ENCODE peak calls at places on chromosomes 6 and 20, in ten cellular contexts. D, M, V, L, Y, A, N, T, C and O are unnamed samples.

GRCh38 chr6:155261146-155261900 is 2.5 kb upstream of the CLDN20 start:
- DNase-seq in D (no peak), M (no peak), V (no peak), L (no peak), Y (no peak), A (no peak), N (no peak), T (peak; percentile 37), C (no peak), O (no peak)

GRCh38 chr6:129105035-129105434 is 222.1 kb downstream of the LAMA2 start:
- DNase-seq in D (no peak), M (no peak), V (no peak), L (no peak), Y (no peak), A (no peak), N (no peak), T (no peak), C (no peak), O (no peak)

GRCh38 chr6:168964138-168964892 is 289.3 kb downstream of the THBS2 start:
- DNase-seq in D (no peak), M (no peak), V (no peak), L (no peak), Y (no peak), A (no peak), N (no peak), T (no peak), C (no peak), O (no peak)

GRCh38 chr6:158460602-158461092 is 99.2 kb upstream of the TMEM181 start:
- DNase-seq in D (no peak), M (no peak), V (no peak), L (no peak), Y (no peak), A (no peak), N (peak; percentile 78), T (no peak), C (no peak), O (no peak)

GRCh38 chr6:45822269-45822812 is 193.3 kb downstream of the CLIC5 start:
- DNase-seq in D (no peak), M (no peak), V (no peak), L (no peak), Y (no peak), A (no peak), N (no peak), T (no peak), C (no peak), O (no peak)

GRCh38 chr6:122289721-122290501 is 109.5 kb upstream of the HSF2 start:
- DNase-seq in D (no peak), M (no peak), V (peak; percentile 4), L (no peak), Y (no peak), A (no peak), N (no peak), T (no peak), C (no peak), O (no peak)

GRCh38 chr6:45617441-45617840 is 239.7 kb upstream of the SUPT3H start:
- DNase-seq in D (no peak), M (no peak), V (no peak), L (no peak), Y (no peak), A (no peak), N (no peak), T (no peak), C (no peak), O (no peak)

GRCh38 chr20:57596998-57597939 is 23.0 kb downstream of the ZBP1 start:
- DNase-seq in D (peak; percentile 79), M (peak; percentile 53), V (peak; percentile 85), L (peak; percentile 78), Y (no peak), A (peak; percentile 81), N (no peak), T (peak; percentile 72), C (no peak), O (peak; percentile 88)

GRCh38 chr20:38131588-38132121 is 33.4 kb downstream of the TGM2 start:
- DNase-seq in D (no peak), M (no peak), V (no peak), L (no peak), Y (no peak), A (no peak), N (no peak), T (no peak), C (peak; percentile 2), O (no peak)

GRCh38 chr6:48883116-48883515 is 579.9 kb downstream of the MMUT start:
- DNase-seq in D (no peak), M (no peak), V (no peak), L (no peak), Y (no peak), A (no peak), N (no peak), T (peak; percentile 2), C (no peak), O (no peak)

DNA sequence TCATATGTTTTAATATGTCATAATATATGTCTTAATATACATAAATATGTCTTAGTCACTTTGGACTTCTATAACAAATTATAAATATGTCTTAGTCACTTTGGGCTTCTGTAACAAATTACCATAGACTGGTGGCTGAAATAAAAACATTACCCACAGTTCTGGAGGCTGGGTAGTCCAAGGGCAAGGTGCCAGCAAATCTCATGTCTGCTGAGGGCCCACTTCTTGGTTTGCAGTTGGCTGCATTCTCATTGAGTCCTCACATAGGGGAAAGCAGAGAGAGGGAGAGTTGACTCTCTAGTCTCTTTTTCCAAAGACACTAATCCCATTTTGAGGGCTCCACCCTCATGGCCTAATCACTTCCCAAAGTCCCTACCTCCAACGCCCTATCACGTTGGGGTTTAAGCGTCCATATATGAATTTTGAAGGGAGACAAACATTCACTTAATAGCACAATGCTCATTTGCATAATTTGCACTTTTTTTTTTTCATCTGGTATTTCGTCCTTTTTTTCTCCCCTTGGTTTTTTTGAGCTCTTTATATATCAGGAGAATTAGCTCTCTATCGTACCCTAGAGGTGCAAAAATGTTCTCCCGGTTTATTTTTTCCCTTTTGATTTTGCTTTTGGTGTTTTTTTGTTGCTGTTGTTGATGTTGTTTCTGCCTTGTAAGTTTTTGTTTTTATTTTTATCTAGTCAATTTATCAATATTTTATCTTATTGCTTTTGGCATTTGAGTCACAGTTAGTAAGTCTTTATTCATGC is 266.4 kb downstream of the PLCB1 start:
- DNase-seq in D (no peak), M (no peak), V (no peak), L (no peak), Y (no peak), A (no peak), N (no peak), T (no peak), C (no peak), O (no peak)
- TF ChIP-seq CTCF in D (no peak), M (no peak), V (no peak), L (no peak), Y (no peak), A (no peak), N (no peak), T (no peak), C (peak; percentile 45), O (no peak)

DNA sequence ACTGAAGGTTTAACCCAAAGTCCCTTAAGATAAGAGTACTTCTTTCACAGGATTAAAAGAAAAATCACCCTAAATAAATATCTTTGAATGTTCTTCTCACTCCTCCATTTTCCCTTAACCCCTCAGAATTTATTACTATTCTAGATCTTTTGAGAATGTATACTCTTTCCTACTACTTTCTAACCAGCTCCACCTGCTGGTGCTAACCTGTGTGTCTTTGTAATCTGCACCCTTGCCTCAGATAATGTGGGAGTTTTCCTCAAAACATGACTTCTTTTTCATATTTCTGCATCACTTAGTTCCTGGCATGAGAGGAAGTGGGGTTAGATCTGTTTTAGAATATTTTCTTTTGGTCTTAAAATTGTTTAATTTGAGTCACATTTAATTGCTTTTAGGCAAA is 394.2 kb downstream of the BMP2 start:
- DNase-seq in D (no peak), M (no peak), V (peak; percentile 7), L (no peak), Y (no peak), A (peak; percentile 17), N (no peak), T (no peak), C (no peak), O (no peak)
- TF ChIP-seq CTCF in D (no peak), M (no peak), V (peak; percentile 46), L (no peak), Y (no peak), A (peak; percentile 31), N (peak; percentile 47), T (no peak), C (peak; percentile 74), O (no peak)

GRCh38 chr6:133290926-133291325 is 49.8 kb downstream of the EYA4 start:
- DNase-seq in D (no peak), M (no peak), V (no peak), L (no peak), Y (no peak), A (no peak), N (no peak), T (no peak), C (no peak), O (no peak)

GRCh38 chr6:133289733-133290306 is 48.7 kb downstream of the EYA4 start:
- DNase-seq in D (no peak), M (no peak), V (no peak), L (no peak), Y (no peak), A (no peak), N (no peak), T (no peak), C (no peak), O (no peak)

GRCh38 chr6:133291671-133292070 is 50.5 kb downstream of the EYA4 start:
- DNase-seq in D (no peak), M (no peak), V (no peak), L (no peak), Y (no peak), A (no peak), N (no peak), T (no peak), C (no peak), O (no peak)

GRCh38 chr6:133286765-133287164 is 45.6 kb downstream of the EYA4 start:
- DNase-seq in D (no peak), M (no peak), V (peak; percentile 23), L (no peak), Y (no peak), A (no peak), N (no peak), T (peak; percentile 11), C (no peak), O (no peak)

DNA sequence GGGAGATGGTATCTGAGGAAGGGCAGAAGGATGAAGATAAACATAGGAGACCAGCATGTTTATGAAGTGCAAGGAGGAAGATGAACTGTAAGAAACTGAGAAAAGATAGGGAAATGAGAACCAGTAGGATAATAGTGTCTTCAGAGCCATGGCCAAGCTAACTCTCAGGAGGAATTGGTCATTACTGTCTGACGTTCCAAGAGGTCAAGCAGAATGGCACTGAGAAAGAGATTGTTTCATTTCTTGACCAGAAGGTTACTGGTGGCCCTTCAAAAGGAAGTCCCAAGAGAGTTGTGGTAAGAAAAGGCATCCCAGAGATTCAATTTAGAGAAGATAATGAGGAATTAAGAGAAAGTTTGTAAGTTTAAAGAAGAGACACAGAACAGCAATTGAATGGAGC is 47.5 kb downstream of the EYA4 start:
- DNase-seq in D (no peak), M (no peak), V (no peak), L (no peak), Y (no peak), A (no peak), N (no peak), T (no peak), C (no peak), O (no peak)
- TF ChIP-seq CTCF in D (no peak), M (no peak), V (no peak), L (no peak), Y (no peak), A (no peak), N (no peak), T (no peak), C (no peak), O (no peak)

DNA sequence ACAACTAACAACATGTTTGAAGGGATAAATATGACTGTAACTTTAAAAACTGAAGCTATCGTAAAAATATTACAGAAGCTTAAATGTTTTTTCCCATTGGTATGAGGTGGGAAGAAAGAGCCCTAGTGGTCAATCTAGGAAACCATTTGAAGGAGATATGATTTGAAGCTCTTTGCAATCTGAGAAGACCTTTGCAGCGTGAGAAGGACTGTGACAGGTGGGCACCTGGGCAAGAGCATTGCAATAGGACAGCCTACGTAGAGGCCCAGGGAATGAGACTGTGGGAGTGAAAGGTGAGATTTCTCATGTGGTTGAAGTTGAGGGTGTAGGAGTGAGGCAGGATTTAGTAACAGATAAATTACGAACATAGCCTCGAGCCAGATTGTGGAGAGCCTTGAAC is 108.0 kb upstream of the PDE7B start:
- DNase-seq in D (no peak), M (no peak), V (no peak), L (no peak), Y (no peak), A (no peak), N (no peak), T (no peak), C (no peak), O (no peak)
- TF ChIP-seq CTCF in D (no peak), M (no peak), V (peak; percentile 33), L (no peak), Y (no peak), A (no peak), N (no peak), T (no peak), C (no peak), O (no peak)